ENCODE peak calls at places on chromosomes 7 and 10, in five cellular contexts. D, C, G, S and B are unnamed samples.

GRCh38 chr10:73814896-73815718 is 3.7 kb upstream of the NDST2 start:
- DNase-seq in S (no peak), D (no peak), G (no peak), C (no peak), B (no peak)

GRCh38 chr10:6279540-6280267 is 77.0 kb downstream of the PFKFB3 start:
- DNase-seq in D (peak; percentile 60), C (peak; percentile 83), S (peak; percentile 66), G (no peak), B (peak; percentile 72)

GRCh38 chr7:107100824-107101223 is 56.3 kb downstream of the PRKAR2B start:
- DNase-seq in C (no peak), S (no peak), G (no peak), D (no peak), B (no peak)

GRCh38 chr10:95480901-95481491 is 80.2 kb downstream of the SORBS1 start:
- DNase-seq in C (peak; percentile 72), D (peak; percentile 42), G (no peak), S (no peak), B (peak; percentile 36)

GRCh38 chr10:74244097-74244685 is 93.2 kb downstream of the ADK start:
- DNase-seq in S (peak; percentile 73), D (peak; percentile 70), G (no peak), C (peak; percentile 59), B (peak; percentile 74)

GRCh38 chr10:122780391-122780790 is 65.3 kb downstream of the CUZD1 start:
- DNase-seq in D (no peak), S (no peak), G (no peak), C (no peak), B (peak; percentile 9)

GRCh38 chr7:16223963-16224707 is 197.2 kb downstream of the CRPPA start:
- DNase-seq in G (peak; percentile 28), S (no peak), D (no peak), C (no peak), B (no peak)

GRCh38 chr10:73601486-73601921 is 10.4 kb upstream of the USP54 start:
- DNase-seq in C (peak; percentile 81), G (no peak), S (peak; percentile 24), D (peak; percentile 15), B (no peak)

GRCh38 chr7:5626456-5626855 is 155.0 kb downstream of the RNF216 start:
- DNase-seq in C (no peak), S (no peak), G (no peak), D (no peak), B (no peak)

GRCh38 chr10:97422921-97423420 is 3.0 kb upstream of the PGAM1 start:
- DNase-seq in G (no peak), S (peak; percentile 88), C (no peak), D (no peak), B (peak; percentile 80)

GRCh38 chr10:102384053-102384452 is 11.5 kb upstream of the NFKB2 start:
- DNase-seq in C (no peak), D (peak; percentile 43), G (no peak), S (no peak), B (no peak)

GRCh38 chr7:50807026-50807730 is 24.5 kb upstream of the GRB10 start:
- DNase-seq in C (no peak), S (no peak), G (no peak), D (no peak), B (peak; percentile 50)

GRCh38 chr7:25964483-25964961 is 187.5 kb upstream of the NFE2L3 start:
- DNase-seq in S (no peak), C (no peak), D (no peak), G (no peak), B (no peak)

GRCh38 chr7:155349601-155350331 is 52.1 kb downstream of the INSIG1 start:
- DNase-seq in G (no peak), D (no peak), S (no peak), C (no peak), B (no peak)

GRCh38 chr7:113824117-113824823 is 94.5 kb downstream of the PPP1R3A start:
- DNase-seq in C (no peak), D (no peak), G (no peak), S (no peak), B (peak; percentile 13)

GRCh38 chr10:79224992-79225391 is 122.3 kb upstream of the PPIF start:
- DNase-seq in S (no peak), D (no peak), G (no peak), C (no peak), B (no peak)

GRCh38 chr7:150381096-150381495 is 2.0 kb downstream of the ZNF775 start:
- DNase-seq in D (no peak), S (no peak), C (no peak), G (no peak), B (no peak)

GRCh38 chr10:30840386-30841074 is 191.1 kb downstream of the ZNF438 start:
- DNase-seq in G (no peak), S (peak; percentile 31), C (no peak), D (no peak), B (peak; percentile 10)

GRCh38 chr10:5895804-5896203 is 5.8 kb downstream of the FBH1 start:
- DNase-seq in C (no peak), G (no peak), S (no peak), D (no peak), B (no peak)

GRCh38 chr7:130135208-130136205 is 65.2 kb downstream of the KLHDC10 start:
- DNase-seq in C (no peak), S (peak; percentile 45), D (no peak), G (no peak), B (no peak)

GRCh38 chr10:649798-650690 is 39.4 kb downstream of the DIP2C start:
- DNase-seq in C (peak; percentile 86), G (no peak), S (peak; percentile 82), D (no peak), B (no peak)

GRCh38 chr10:30527623-30528426 is 93.8 kb downstream of the MAP3K8 start:
- DNase-seq in C (no peak), G (no peak), S (no peak), D (no peak), B (no peak)

GRCh38 chr7:48424731-48425130 is 253.5 kb downstream of the ABCA13 start:
- DNase-seq in S (peak; percentile 6), G (no peak), C (peak; percentile 44), D (peak; percentile 59), B (peak; percentile 33)

GRCh38 chr10:50152792-50153272 is 85.1 kb downstream of the WASHC2A start:
- DNase-seq in C (peak; percentile 17), D (no peak), S (no peak), G (no peak), B (no peak)

GRCh38 chr7:69430502-69431145 is 167.7 kb upstream of the AUTS2 start:
- DNase-seq in C (peak; percentile 46), D (no peak), G (no peak), S (no peak), B (no peak)

GRCh38 chr10:6070647-6071046 is 8.5 kb upstream of the IL2RA start:
- DNase-seq in C (no peak), D (no peak), G (no peak), S (no peak), B (no peak)

GRCh38 chr7:1233328-1234048 is 816 bp downstream of the UNCX start:
- DNase-seq in D (no peak), S (no peak), C (no peak), G (no peak), B (no peak)

GRCh38 chr10:54441286-54441685 is 359.7 kb downstream of the PCDH15 start:
- DNase-seq in D (no peak), G (no peak), C (peak; percentile 19), S (no peak), B (no peak)

DNA sequence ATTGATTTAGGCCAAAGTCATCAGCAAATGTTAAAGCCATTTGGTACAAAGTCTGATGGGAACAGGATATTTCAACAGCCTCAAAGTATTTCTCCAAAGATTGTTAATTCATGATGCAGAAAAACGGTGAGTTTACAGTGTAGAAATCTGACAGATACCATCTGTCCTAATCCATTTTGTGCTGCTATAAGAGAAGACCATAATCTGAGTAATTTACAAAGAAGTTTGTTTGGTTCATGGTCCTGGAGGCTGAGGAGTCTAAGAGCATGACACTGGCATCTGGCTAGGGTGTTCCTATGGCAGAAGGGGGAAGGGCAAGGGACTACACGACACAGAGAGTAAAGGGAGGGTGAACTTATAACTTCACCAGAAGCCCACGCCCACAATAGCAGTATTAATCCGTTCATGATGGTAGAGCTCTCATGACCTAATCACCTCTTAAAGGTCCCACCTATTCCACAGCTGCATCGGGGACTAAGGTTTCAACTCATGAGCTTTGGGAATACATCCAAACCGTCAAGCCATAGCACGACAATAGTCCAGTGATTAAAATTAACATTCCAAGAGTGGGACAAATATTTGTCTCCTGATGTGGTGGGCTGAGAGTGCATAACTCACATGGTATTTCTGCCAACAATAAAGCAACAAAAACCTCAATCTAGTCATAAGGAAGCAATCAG is 298.6 kb upstream of the AKR1E2 start:
- DNase-seq in D (no peak), C (no peak), G (no peak), S (peak; percentile 41), B (peak; percentile 58)
- H3K4me3 ChIP-seq in D (no peak overlapping the region), C (no peak overlapping the region), G (no peak overlapping the region), S (no peak overlapping the region), B (no peak overlapping the region)

GRCh38 chr7:32161708-32162107 is 91.5 kb upstream of the PDE1C start:
- DNase-seq in S (peak; percentile 73), C (no peak), G (no peak), D (no peak), B (peak; percentile 74)

GRCh38 chr7:32167256-32167655 is 97.0 kb upstream of the PDE1C start:
- DNase-seq in S (peak; percentile 4), G (no peak), C (no peak), D (no peak), B (no peak)

GRCh38 chr7:32163141-32163806 is 93.1 kb upstream of the PDE1C start:
- DNase-seq in D (no peak), G (no peak), C (no peak), S (peak; percentile 85), B (peak; percentile 96)

GRCh38 chr7:32163911-32164310 is 93.7 kb upstream of the PDE1C start:
- DNase-seq in C (no peak), G (no peak), S (peak; percentile 65), D (no peak), B (peak; percentile 68)

GRCh38 chr7:32164341-32164996 is 94.3 kb upstream of the PDE1C start:
- DNase-seq in D (peak; percentile 57), G (no peak), C (peak; percentile 63), S (peak; percentile 76), B (peak; percentile 85)
- TF ChIP-seq CTCF in D (peak; percentile 50), G (no peak), C (peak; percentile 56), S (peak; percentile 61), B (peak; percentile 57)

GRCh38 chr10:124447741-124448466 is 1.9 kb downstream of the NKX1-2 start:
- DNase-seq in S (no peak), G (no peak), D (peak; percentile 44), C (peak; percentile 59), B (no peak)

GRCh38 chr10:124448696-124449169 is 1.1 kb downstream of the NKX1-2 start:
- DNase-seq in C (no peak), D (no peak), S (no peak), G (no peak), B (no peak)

GRCh38 chr10:124450010-124450782 is at the start of gene NKX1-2:
- DNase-seq in G (no peak), D (peak; percentile 56), S (no peak), C (peak; percentile 46), B (no peak)

GRCh38 chr10:124449170-124450009 is 445 bp downstream of the NKX1-2 start:
- DNase-seq in G (no peak), D (no peak), S (no peak), C (no peak), B (no peak)

GRCh38 chr10:124446830-124447740 is 2.8 kb downstream of the NKX1-2 start:
- DNase-seq in C (no peak), S (no peak), G (no peak), D (no peak), B (no peak)
- H3K4me3 ChIP-seq in C (peak overlapping the region; percentile 49), S (no peak overlapping the region), G (no peak overlapping the region), D (peak overlapping the region; percentile 38), B (no peak overlapping the region)

GRCh38 chr10:7813481-7813880 is 4.8 kb upstream of the TAF3 start:
- DNase-seq in D (no peak), C (no peak), S (no peak), G (no peak), B (no peak)
- TF ChIP-seq CTCF in D (no peak), C (no peak), S (no peak), G (no peak), B (no peak)